ENCODE peak calls at places on chromosome 22, in four cellular contexts. One of them, this sample, is unnamed. For H3K4me1, the result is how much of the 10 kb centered on the place peaks cover.

GRCh38 chr22:50305658-50306566 is 1.5 kb downstream of the PLXNB2 start:
- DNase-seq in cardiac muscle cell: peak
- DNase-seq in CD4-positive, alpha-beta memory T cell: no peak
- DNase-seq in pancreas: peak
- DNase-seq in this sample: peak

GRCh38 chr22:23818541-23818940 is 20.3 kb downstream of the DERL3 start:
- DNase-seq in CD4-positive, alpha-beta memory T cell: no peak
- DNase-seq in cardiac muscle cell: no peak
- DNase-seq in pancreas: no peak
- DNase-seq in this sample: no peak

GRCh38 chr22:41479671-41480396 is 10.9 kb downstream of the ACO2 start:
- DNase-seq in CD4-positive, alpha-beta memory T cell: no peak
- DNase-seq in cardiac muscle cell: peak
- DNase-seq in pancreas: no peak
- DNase-seq in this sample: peak

GRCh38 chr22:26446808-26447515 is 17.9 kb downstream of the ASPHD2 start:
- DNase-seq in CD4-positive, alpha-beta memory T cell: no peak
- DNase-seq in cardiac muscle cell: no peak
- DNase-seq in pancreas: no peak
- DNase-seq in this sample: no peak

GRCh38 chr22:43996170-43996980 is 27.7 kb upstream of the PARVB start:
- DNase-seq in cardiac muscle cell: no peak
- DNase-seq in pancreas: peak
- DNase-seq in CD4-positive, alpha-beta memory T cell: peak
- DNase-seq in this sample: no peak

GRCh38 chr22:38012604-38013072 is 28.3 kb upstream of the SOX10 start:
- DNase-seq in CD4-positive, alpha-beta memory T cell: no peak
- DNase-seq in cardiac muscle cell: peak
- DNase-seq in pancreas: no peak
- DNase-seq in this sample: no peak

GRCh38 chr22:21632237-21632895 is at the start of gene CCDC116:
- DNase-seq in CD4-positive, alpha-beta memory T cell: peak
- DNase-seq in pancreas: no peak
- DNase-seq in cardiac muscle cell: no peak
- DNase-seq in this sample: peak

GRCh38 chr22:47561766-47562165 is 799.3 kb downstream of the TBC1D22A start:
- DNase-seq in pancreas: no peak
- DNase-seq in CD4-positive, alpha-beta memory T cell: no peak
- DNase-seq in cardiac muscle cell: no peak
- DNase-seq in this sample: no peak

GRCh38 chr22:42976131-42976530 is 38.8 kb downstream of the PACSIN2 start:
- DNase-seq in cardiac muscle cell: no peak
- DNase-seq in pancreas: no peak
- DNase-seq in CD4-positive, alpha-beta memory T cell: no peak
- DNase-seq in this sample: no peak

DNA sequence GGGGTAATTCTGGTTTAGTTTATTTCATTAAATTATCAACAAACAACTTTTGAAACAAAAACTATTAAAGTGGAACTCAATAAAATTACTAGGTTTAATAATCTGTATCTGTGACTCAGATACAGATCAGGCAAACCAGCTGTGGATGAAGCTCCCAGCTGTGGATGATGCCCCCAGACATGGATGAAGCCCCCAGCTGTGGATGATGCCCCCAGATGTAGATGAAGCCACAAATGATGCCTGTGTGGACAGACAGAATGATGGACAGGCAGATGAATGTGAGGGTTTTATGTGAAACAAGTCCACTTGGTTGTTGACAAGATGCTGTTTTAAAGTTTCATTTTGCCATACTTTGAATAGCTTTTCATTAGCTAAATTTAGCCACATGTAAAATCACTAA is 5.8 kb upstream of the ZNF74 start:
- DNase-seq in pancreas: no peak
- DNase-seq in CD4-positive, alpha-beta memory T cell: no peak
- DNase-seq in cardiac muscle cell: no peak
- DNase-seq in this sample: no peak
- H3K4me1 ChIP-seq in pancreas: under half
- H3K4me1 ChIP-seq in CD4-positive, alpha-beta memory T cell: under half
- H3K4me1 ChIP-seq in cardiac muscle cell: under half
- H3K4me1 ChIP-seq in this sample: under half

GRCh38 chr22:29000225-29000556 is 61.4 kb downstream of the C22orf31 start:
- DNase-seq in cardiac muscle cell: no peak
- DNase-seq in pancreas: no peak
- DNase-seq in CD4-positive, alpha-beta memory T cell: no peak
- DNase-seq in this sample: no peak

GRCh38 chr22:28998681-28999080 is 63.0 kb downstream of the C22orf31 start:
- DNase-seq in pancreas: no peak
- DNase-seq in CD4-positive, alpha-beta memory T cell: no peak
- DNase-seq in cardiac muscle cell: no peak
- DNase-seq in this sample: no peak

GRCh38 chr22:29000641-29001040 is 61.0 kb downstream of the C22orf31 start:
- DNase-seq in cardiac muscle cell: no peak
- DNase-seq in pancreas: no peak
- DNase-seq in CD4-positive, alpha-beta memory T cell: no peak
- DNase-seq in this sample: no peak

GRCh38 chr22:28997342-28997741 is 64.3 kb downstream of the C22orf31 start:
- DNase-seq in pancreas: no peak
- DNase-seq in cardiac muscle cell: no peak
- DNase-seq in CD4-positive, alpha-beta memory T cell: no peak
- DNase-seq in this sample: no peak

DNA sequence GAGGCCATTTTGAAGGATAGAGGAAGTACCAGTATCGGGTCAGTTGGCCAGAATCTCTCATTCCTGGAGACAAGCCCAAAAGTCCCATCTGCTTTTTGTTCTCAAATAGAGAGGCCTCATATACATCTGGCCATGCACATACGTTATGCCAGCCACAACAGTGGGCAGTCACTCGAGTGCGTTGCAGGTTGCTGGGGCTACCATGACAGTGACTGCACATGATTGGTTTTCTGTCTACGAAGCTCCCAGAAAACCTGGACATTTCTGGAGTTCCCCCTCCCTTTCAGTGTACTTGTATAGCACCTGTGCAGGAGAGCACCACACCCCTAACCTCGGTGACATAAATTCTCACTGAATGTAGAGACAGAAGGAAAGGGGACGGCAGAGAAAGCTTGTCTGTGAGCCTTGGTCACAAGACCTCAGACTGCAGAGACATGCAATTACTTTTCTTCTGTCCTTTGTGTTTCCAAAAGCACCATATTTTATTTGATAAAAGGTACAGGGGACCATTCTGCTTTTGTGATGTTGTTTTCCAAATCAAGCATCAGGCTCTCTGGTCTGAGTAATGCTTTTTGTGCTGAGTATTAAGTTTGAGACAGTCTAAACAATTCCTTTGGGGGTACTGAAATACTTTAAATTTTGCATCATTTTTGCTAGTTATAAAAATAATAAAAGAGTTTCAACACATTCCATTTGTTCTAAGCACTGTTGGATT is 62.0 kb downstream of the C22orf31 start:
- DNase-seq in cardiac muscle cell: no peak
- DNase-seq in CD4-positive, alpha-beta memory T cell: no peak
- DNase-seq in pancreas: no peak
- DNase-seq in this sample: no peak
- H3K4me1 ChIP-seq in cardiac muscle cell: under half
- H3K4me1 ChIP-seq in CD4-positive, alpha-beta memory T cell: under half
- H3K4me1 ChIP-seq in pancreas: under half
- H3K4me1 ChIP-seq in this sample: under half

DNA sequence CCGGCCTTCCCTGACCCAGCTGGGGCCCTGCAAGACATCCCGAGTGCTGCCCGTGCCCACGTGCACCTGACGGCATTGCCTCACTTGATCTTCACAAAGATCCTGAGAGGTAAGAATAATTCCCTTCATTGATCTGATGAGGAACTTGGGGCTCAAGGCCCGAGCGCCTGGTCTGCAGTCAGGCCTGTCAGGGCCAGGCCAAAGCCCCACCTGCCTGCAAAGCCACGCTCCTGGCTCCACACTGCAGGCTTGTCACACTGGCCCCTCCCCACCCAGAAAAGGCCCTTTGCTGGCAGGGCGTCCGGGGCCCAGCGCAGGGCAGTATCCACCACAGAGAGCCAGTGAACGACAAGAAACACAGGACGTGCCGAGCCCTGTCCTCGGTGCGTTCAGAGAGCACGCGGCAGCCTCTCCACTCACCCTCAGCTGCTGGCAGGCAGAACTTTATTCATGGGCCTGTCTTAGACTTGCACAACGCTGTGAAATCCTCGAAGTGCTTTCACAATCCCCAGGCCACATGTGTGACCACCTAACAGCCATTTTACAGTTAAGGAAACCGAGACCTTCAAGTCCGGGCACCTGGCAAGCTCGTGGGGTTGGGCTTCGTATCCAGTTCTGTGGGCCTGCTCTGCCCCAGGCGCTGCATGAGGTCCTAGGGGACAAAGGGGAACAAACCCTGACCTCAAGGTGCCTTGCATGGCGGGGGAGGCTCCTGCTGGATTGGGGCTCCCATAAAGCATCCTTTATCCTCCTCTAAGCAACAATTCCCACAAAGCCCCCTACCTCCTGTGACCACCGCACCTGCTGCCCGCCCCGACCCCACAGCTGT is 14.7 kb downstream of the KIAA0930 start:
- DNase-seq in CD4-positive, alpha-beta memory T cell: no peak
- DNase-seq in pancreas: no peak
- DNase-seq in cardiac muscle cell: peak
- DNase-seq in this sample: no peak
- H3K4me1 ChIP-seq in CD4-positive, alpha-beta memory T cell: under half
- H3K4me1 ChIP-seq in pancreas: under half
- H3K4me1 ChIP-seq in cardiac muscle cell: under half
- H3K4me1 ChIP-seq in this sample: under half

GRCh38 chr22:45507798-45508197 is 5.1 kb downstream of the FBLN1 start:
- DNase-seq in pancreas: no peak
- DNase-seq in cardiac muscle cell: no peak
- DNase-seq in CD4-positive, alpha-beta memory T cell: no peak
- DNase-seq in this sample: no peak

GRCh38 chr22:45508814-45509213 is 6.1 kb downstream of the FBLN1 start:
- DNase-seq in cardiac muscle cell: no peak
- DNase-seq in CD4-positive, alpha-beta memory T cell: no peak
- DNase-seq in pancreas: no peak
- DNase-seq in this sample: no peak

GRCh38 chr22:45505991-45506743 is 3.5 kb downstream of the FBLN1 start:
- DNase-seq in CD4-positive, alpha-beta memory T cell: no peak
- DNase-seq in cardiac muscle cell: no peak
- DNase-seq in pancreas: no peak
- DNase-seq in this sample: no peak

GRCh38 chr22:45504703-45505341 is 2.1 kb downstream of the FBLN1 start:
- DNase-seq in cardiac muscle cell: peak
- DNase-seq in pancreas: no peak
- DNase-seq in CD4-positive, alpha-beta memory T cell: no peak
- DNase-seq in this sample: peak

DNA sequence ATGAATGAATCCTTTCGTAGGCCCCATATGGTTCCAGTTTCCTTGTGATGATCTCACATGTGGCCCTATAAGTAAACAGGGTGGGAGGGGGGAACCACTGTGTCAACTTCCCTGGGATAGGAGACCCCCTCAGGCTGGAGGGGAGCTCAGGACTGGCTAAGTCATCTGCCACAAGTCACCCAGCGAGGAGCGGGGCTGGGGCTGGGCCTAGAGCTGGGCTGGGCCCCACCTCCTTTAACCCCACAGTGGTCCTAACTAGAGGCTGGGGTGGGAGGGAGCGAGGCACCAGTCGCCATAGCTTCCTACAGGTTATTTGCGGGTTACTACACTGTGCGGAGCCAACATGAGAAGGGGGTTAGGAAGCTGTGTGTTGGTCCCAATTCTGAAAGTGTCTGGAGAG is 4.3 kb downstream of the FBLN1 start:
- DNase-seq in CD4-positive, alpha-beta memory T cell: no peak
- DNase-seq in cardiac muscle cell: no peak
- DNase-seq in pancreas: no peak
- DNase-seq in this sample: no peak
- H3K4me1 ChIP-seq in CD4-positive, alpha-beta memory T cell: under half
- H3K4me1 ChIP-seq in cardiac muscle cell: under half
- H3K4me1 ChIP-seq in pancreas: under half
- H3K4me1 ChIP-seq in this sample: half or more

GRCh38 chr22:48566741-48567140 is 1260.9 kb downstream of the BRD1 start:
- DNase-seq in cardiac muscle cell: no peak
- DNase-seq in pancreas: no peak
- DNase-seq in CD4-positive, alpha-beta memory T cell: no peak
- DNase-seq in this sample: no peak

GRCh38 chr22:48567213-48567975 is 1260.3 kb downstream of the BRD1 start:
- DNase-seq in CD4-positive, alpha-beta memory T cell: no peak
- DNase-seq in pancreas: no peak
- DNase-seq in cardiac muscle cell: no peak
- DNase-seq in this sample: no peak

GRCh38 chr22:48568736-48569330 is 1258.8 kb downstream of the BRD1 start:
- DNase-seq in CD4-positive, alpha-beta memory T cell: no peak
- DNase-seq in cardiac muscle cell: no peak
- DNase-seq in pancreas: no peak
- DNase-seq in this sample: no peak

GRCh38 chr22:48570912-48571311 is 1256.8 kb downstream of the BRD1 start:
- DNase-seq in cardiac muscle cell: no peak
- DNase-seq in CD4-positive, alpha-beta memory T cell: no peak
- DNase-seq in pancreas: no peak
- DNase-seq in this sample: no peak

DNA sequence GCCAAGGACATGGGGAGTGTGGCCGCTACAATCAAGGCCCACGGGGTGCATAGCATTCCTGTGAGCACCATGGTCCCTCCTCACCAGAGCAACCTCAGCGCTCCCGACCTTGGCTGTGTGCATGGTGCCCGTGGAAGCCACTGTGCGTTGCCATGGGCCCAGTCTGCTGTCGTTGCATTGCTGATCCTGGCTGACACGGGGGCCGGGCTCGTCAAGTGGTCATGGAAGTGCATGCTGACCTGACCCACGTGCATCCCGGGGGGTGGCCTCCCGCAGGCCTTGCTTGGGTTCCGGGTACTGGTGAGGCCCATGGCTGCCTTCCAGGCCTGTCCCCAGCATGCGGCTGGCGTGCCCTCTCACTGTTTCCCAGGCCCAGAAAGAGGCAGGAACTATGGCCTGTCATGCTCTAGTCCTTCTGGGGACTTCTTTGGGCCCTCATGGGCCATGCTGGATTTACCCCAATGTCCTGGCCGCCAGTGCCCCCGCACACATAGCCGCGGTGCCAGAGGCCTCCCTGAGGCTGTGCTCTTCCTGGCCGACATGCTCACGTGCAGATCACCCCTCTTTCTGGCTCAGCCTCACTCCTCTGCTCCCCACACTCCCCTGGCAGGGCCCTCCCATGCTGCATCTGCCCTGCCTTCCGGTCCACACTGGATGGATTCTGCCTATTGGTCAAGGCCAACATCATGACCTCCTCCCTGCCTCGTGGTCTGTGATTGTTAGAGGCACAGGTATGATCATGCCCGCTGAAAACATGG is 1258.0 kb downstream of the BRD1 start:
- DNase-seq in cardiac muscle cell: no peak
- DNase-seq in pancreas: no peak
- DNase-seq in CD4-positive, alpha-beta memory T cell: no peak
- DNase-seq in this sample: no peak
- H3K4me1 ChIP-seq in cardiac muscle cell: under half
- H3K4me1 ChIP-seq in pancreas: under half
- H3K4me1 ChIP-seq in CD4-positive, alpha-beta memory T cell: under half
- H3K4me1 ChIP-seq in this sample: under half